ENCODE peak calls at places on chromosomes 4 and X, in nine cellular contexts. J, Q, L, Y, T, K, S, B and O are unnamed samples. For H3K9me3, the result is how much of the 10 kb centered on the place peaks cover.

GRCh38 chr4:85607624-85608023 is 132.7 kb downstream of the ARHGAP24 start:
- DNase-seq in S (no peak), B (no peak), T (peak), J (no peak), L (no peak), Y (peak), K (no peak), Q (no peak), O (no peak)

GRCh38 chrX:104343408-104344129 is 88.8 kb upstream of the ESX1 start:
- DNase-seq in Q (no peak), B (peak), J (no peak), L (peak), T (peak), S (no peak), Y (peak), K (peak), O (no peak)

GRCh38 chr4:107838138-107838618 is 13.4 kb downstream of the SGMS2 start:
- DNase-seq in B (no peak), J (no peak), K (no peak), S (no peak), Q (no peak), L (no peak), Y (no peak), T (no peak), O (no peak)

GRCh38 chr4:129136433-129136832 is 40.5 kb downstream of the C4orf33 start:
- DNase-seq in L (no peak), T (no peak), Q (no peak), Y (no peak), B (no peak), S (no peak), K (no peak), J (no peak), O (no peak)

GRCh38 chr4:64713256-64713840 is 304.1 kb upstream of the TECRL start:
- DNase-seq in T (no peak), Q (no peak), B (no peak), Y (no peak), S (no peak), J (no peak), L (no peak), K (no peak), O (no peak)

GRCh38 chr4:26135331-26135730 is 185.5 kb upstream of the RBPJ start:
- DNase-seq in S (no peak), T (no peak), J (no peak), Y (no peak), B (no peak), Q (no peak), K (no peak), L (no peak), O (no peak)

GRCh38 chrX:77505227-77505626 is 58.0 kb downstream of the FGF16 start:
- DNase-seq in B (no peak), L (no peak), J (no peak), K (no peak), S (no peak), Q (no peak), Y (no peak), T (no peak), O (no peak)

GRCh38 chrX:83416273-83416672 is 91.8 kb upstream of the POU3F4 start:
- DNase-seq in T (no peak), L (no peak), J (no peak), K (no peak), Y (no peak), S (no peak), Q (no peak), B (no peak), O (no peak)

GRCh38 chr4:51862781-51863180 is 19.8 kb downstream of the DCUN1D4 start:
- DNase-seq in Y (no peak), K (no peak), S (no peak), Q (no peak), T (no peak), L (no peak), B (no peak), J (no peak), O (no peak)

GRCh38 chrX:37712458-37712857 is 26.9 kb downstream of the XK start:
- DNase-seq in J (no peak), T (no peak), Q (no peak), L (no peak), B (no peak), Y (no peak), S (no peak), K (no peak), O (no peak)

GRCh38 chrX:37716502-37717068 is 31.0 kb downstream of the XK start:
- DNase-seq in T (no peak), S (no peak), L (no peak), J (no peak), Y (no peak), K (no peak), B (no peak), Q (no peak), O (no peak)

GRCh38 chrX:37722595-37722994 is 37.0 kb downstream of the XK start:
- DNase-seq in T (no peak), K (no peak), S (no peak), L (no peak), Q (no peak), Y (no peak), B (no peak), J (no peak), O (no peak)

GRCh38 chrX:37714479-37714878 is 28.9 kb downstream of the XK start:
- DNase-seq in J (no peak), K (no peak), L (no peak), Y (no peak), T (no peak), B (no peak), Q (no peak), S (no peak), O (no peak)

GRCh38 chrX:37717708-37718107 is 32.1 kb downstream of the XK start:
- DNase-seq in L (no peak), Y (no peak), S (no peak), J (no peak), B (no peak), K (no peak), Q (no peak), T (no peak), O (no peak)
- H3K9me3 ChIP-seq in L (under half), Y (under half), S (under half), J (under half), B (under half), K (under half), Q (under half), T (under half), O (under half)

DNA sequence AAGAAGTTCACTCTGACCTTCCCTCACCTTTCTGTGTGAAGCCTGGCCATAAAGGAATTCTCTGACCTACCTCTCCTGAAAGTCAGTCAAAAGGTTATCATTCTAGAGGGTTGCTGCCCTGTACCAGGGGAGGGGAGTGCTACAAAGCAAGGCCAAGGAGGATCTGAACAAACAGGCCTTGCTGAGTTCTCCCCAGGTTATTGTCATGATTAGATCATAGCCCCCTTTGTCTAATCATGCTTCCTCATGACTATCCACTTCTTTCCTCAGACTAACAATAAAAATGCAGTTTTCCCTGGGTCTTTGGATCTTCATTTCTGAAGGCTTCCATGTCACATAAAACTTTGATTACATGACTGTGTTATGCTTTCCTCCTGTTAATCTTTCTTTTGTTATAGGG is 472.0 kb downstream of the IQCM start:
- DNase-seq in T (no peak), B (no peak), S (no peak), Y (no peak), Q (no peak), J (no peak), L (no peak), K (no peak), O (no peak)
- H3K9me3 ChIP-seq in T (under half), B (under half), S (under half), Y (under half), Q (under half), J (under half), L (under half), K (under half), O (under half)

GRCh38 chr4:179112441-179113170 is 1670.4 kb upstream of the AGA start:
- DNase-seq in T (no peak), B (no peak), L (no peak), Y (no peak), K (no peak), Q (no peak), S (no peak), J (no peak), O (no peak)

GRCh38 chr4:179116581-179116980 is 1674.3 kb upstream of the AGA start:
- DNase-seq in J (no peak), L (no peak), S (no peak), Y (no peak), Q (no peak), B (no peak), K (no peak), T (no peak), O (no peak)

GRCh38 chr4:179110816-179111215 is 1668.6 kb upstream of the AGA start:
- DNase-seq in J (no peak), T (no peak), B (no peak), K (no peak), L (no peak), Y (no peak), Q (no peak), S (no peak), O (no peak)

GRCh38 chr4:179114615-179115014 is 1672.4 kb upstream of the AGA start:
- DNase-seq in L (no peak), S (no peak), B (no peak), Y (no peak), T (no peak), J (no peak), Q (no peak), K (no peak), O (no peak)

DNA sequence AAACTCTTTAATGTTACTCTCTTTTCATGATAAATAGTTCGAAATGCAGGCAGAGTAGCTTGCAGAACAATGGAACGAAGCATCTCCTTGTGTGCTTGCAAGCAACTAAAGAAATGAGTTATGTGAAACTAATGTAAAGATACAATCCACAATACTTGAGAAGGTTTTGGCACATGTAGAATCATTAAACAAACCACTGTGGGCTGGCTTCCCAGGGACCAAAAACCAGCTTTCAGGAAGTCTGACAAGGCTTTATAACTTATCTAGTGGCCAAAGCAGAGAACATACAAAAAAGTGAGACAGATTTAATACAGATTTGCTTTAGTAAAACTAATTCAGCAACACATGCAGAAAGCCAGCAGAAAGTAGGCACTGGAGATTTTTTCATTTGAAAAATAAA is 1673.8 kb upstream of the AGA start:
- DNase-seq in Y (no peak), K (no peak), S (no peak), T (no peak), J (no peak), L (no peak), B (no peak), Q (no peak), O (no peak)
- H3K9me3 ChIP-seq in Y (under half), K (under half), S (under half), T (under half), J (under half), L (under half), B (under half), Q (under half), O (under half)

GRCh38 chr4:94159790-94160189 is 47.9 kb upstream of the SMARCAD1 start:
- DNase-seq in S (no peak), B (no peak), Q (no peak), K (no peak), Y (no peak), T (no peak), J (no peak), L (no peak), O (no peak)

GRCh38 chr4:94160774-94161173 is 46.9 kb upstream of the SMARCAD1 start:
- DNase-seq in B (no peak), K (no peak), Y (no peak), Q (no peak), S (no peak), L (no peak), T (no peak), J (no peak), O (no peak)

GRCh38 chr4:94158883-94159282 is 48.8 kb upstream of the SMARCAD1 start:
- DNase-seq in K (no peak), Y (no peak), L (no peak), B (no peak), J (no peak), S (no peak), T (no peak), Q (no peak), O (no peak)

GRCh38 chr4:94152466-94152865 is 55.2 kb upstream of the SMARCAD1 start:
- DNase-seq in B (no peak), Q (no peak), L (no peak), J (no peak), S (no peak), T (no peak), Y (no peak), K (no peak), O (no peak)

GRCh38 chr4:94156816-94157215 is 50.8 kb upstream of the SMARCAD1 start:
- DNase-seq in J (no peak), K (no peak), L (no peak), Y (no peak), S (no peak), T (no peak), B (no peak), Q (no peak), O (no peak)
- H3K9me3 ChIP-seq in J (under half), K (under half), L (under half), Y (under half), S (under half), T (under half), B (under half), Q (under half), O (under half)

GRCh38 chr4:154065368-154065767 is 276.5 kb upstream of the SFRP2 start:
- DNase-seq in K (no peak), Q (no peak), L (no peak), S (no peak), T (no peak), J (no peak), B (no peak), Y (no peak), O (no peak)

GRCh38 chr4:154064244-154064643 is 275.4 kb upstream of the SFRP2 start:
- DNase-seq in B (no peak), S (no peak), Q (no peak), L (no peak), J (no peak), Y (no peak), T (no peak), K (no peak), O (no peak)
- H3K9me3 ChIP-seq in B (under half), S (under half), Q (half or more), L (under half), J (under half), Y (under half), T (under half), K (under half), O (under half)

GRCh38 chr4:2079926-2080325 is 20.8 kb downstream of the NAT8L start:
- DNase-seq in J (peak), K (no peak), T (no peak), S (no peak), L (no peak), Q (no peak), B (no peak), Y (no peak), O (no peak)

GRCh38 chr4:2079006-2079405 is 19.9 kb downstream of the NAT8L start:
- DNase-seq in J (peak), S (no peak), B (no peak), Y (no peak), T (no peak), L (no peak), K (no peak), Q (no peak), O (no peak)

GRCh38 chr4:2082118-2082517 is 23.0 kb downstream of the NAT8L start:
- DNase-seq in L (no peak), Y (peak), Q (no peak), K (no peak), S (no peak), T (no peak), B (peak), J (peak), O (no peak)

GRCh38 chr4:2081540-2081939 is 22.4 kb downstream of the NAT8L start:
- DNase-seq in S (no peak), L (no peak), J (peak), Y (peak), T (no peak), B (peak), Q (no peak), K (no peak), O (no peak)

GRCh38 chr4:2080429-2081300 is 21.5 kb downstream of the NAT8L start:
- DNase-seq in J (peak), T (no peak), L (no peak), S (no peak), K (no peak), B (peak), Y (no peak), Q (no peak), O (no peak)
- H3K9me3 ChIP-seq in J (under half), T (under half), L (under half), S (under half), K (under half), B (under half), Y (under half), Q (under half), O (under half)

DNA sequence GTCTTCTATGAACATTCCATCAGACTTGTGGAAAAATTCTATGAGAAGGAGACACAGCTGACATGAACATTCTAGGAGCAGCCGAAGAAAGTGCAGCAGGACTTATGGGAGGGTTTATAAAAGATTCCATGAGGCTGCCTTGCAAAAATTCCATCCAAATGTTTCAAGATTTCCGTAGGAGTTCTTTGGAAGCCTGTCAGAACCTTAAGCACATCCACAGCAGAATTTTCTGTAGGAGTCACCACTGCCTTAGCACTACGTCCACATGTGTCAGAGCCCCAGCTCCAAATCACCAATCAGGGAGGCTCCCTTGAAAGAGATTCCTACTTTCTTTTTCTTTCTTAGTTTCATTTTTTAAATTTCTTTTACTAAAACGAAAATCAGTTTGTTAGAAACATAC is 66.9 kb upstream of the MSX1 start:
- DNase-seq in J (no peak), K (no peak), Y (no peak), L (no peak), T (no peak), Q (no peak), S (no peak), B (no peak), O (no peak)
- H3K9me3 ChIP-seq in J (under half), K (under half), Y (under half), L (under half), T (under half), Q (under half), S (under half), B (under half), O (under half)

GRCh38 chr4:1393866-1394265 is 12.4 kb downstream of the NKX1-1 start:
- DNase-seq in K (no peak), Y (no peak), B (no peak), Q (peak), T (no peak), L (no peak), S (peak), J (no peak), O (no peak)

GRCh38 chr4:1399508-1400190 is 6.6 kb downstream of the NKX1-1 start:
- DNase-seq in T (peak), Q (no peak), S (no peak), B (peak), L (no peak), Y (no peak), K (peak), J (no peak), O (no peak)

GRCh38 chr4:1396806-1397455 is 9.3 kb downstream of the NKX1-1 start:
- DNase-seq in B (peak), K (no peak), T (peak), J (peak), Q (no peak), L (no peak), S (no peak), Y (no peak), O (peak)

GRCh38 chr4:1398686-1399507 is 7.3 kb downstream of the NKX1-1 start:
- DNase-seq in K (peak), J (peak), B (peak), Y (no peak), S (no peak), T (peak), L (no peak), Q (no peak), O (no peak)

GRCh38 chr4:1395941-1396805 is 10.1 kb downstream of the NKX1-1 start:
- DNase-seq in Q (peak), Y (no peak), T (peak), K (no peak), J (peak), L (no peak), B (peak), S (no peak), O (no peak)
- H3K9me3 ChIP-seq in Q (under half), Y (under half), T (under half), K (under half), J (under half), L (under half), B (under half), S (under half), O (under half)